ENCODE peak calls at places on chromosome 20, in four cellular contexts. One of them, this sample, is unnamed.

GRCh38 chr20:39082686-39083085 is 120.5 kb downstream of the DHX35 start:
- DNase-seq in amniotic epithelial cell: no peak
- DNase-seq in NCI-H1694: no peak
- DNase-seq in HuH-7: no peak
- DNase-seq in this sample: no peak

GRCh38 chr20:35953411-35954199 is 697 bp downstream of the SCAND1 start:
- DNase-seq in HuH-7: peak
- DNase-seq in NCI-H1694: no peak
- DNase-seq in amniotic epithelial cell: peak
- DNase-seq in this sample: no peak

GRCh38 chr20:19850190-19850533 is 92.1 kb downstream of the RIN2 start:
- DNase-seq in HuH-7: no peak
- DNase-seq in amniotic epithelial cell: peak
- DNase-seq in NCI-H1694: no peak
- DNase-seq in this sample: no peak

GRCh38 chr20:11676618-11677289 is 240.9 kb upstream of the BTBD3 start:
- DNase-seq in NCI-H1694: no peak
- DNase-seq in amniotic epithelial cell: peak
- DNase-seq in HuH-7: peak
- DNase-seq in this sample: no peak

GRCh38 chr20:25984933-25985332 is 288.3 kb upstream of the ZNF337 start:
- DNase-seq in amniotic epithelial cell: peak
- DNase-seq in HuH-7: no peak
- DNase-seq in NCI-H1694: no peak
- DNase-seq in this sample: peak

GRCh38 chr20:45959126-45959525 is 12.9 kb downstream of the ZNF335 start:
- DNase-seq in NCI-H1694: no peak
- DNase-seq in HuH-7: no peak
- DNase-seq in amniotic epithelial cell: no peak
- DNase-seq in this sample: no peak

GRCh38 chr20:19962958-19963357 is 54.2 kb upstream of the NAA20 start:
- DNase-seq in amniotic epithelial cell: no peak
- DNase-seq in HuH-7: no peak
- DNase-seq in NCI-H1694: no peak
- DNase-seq in this sample: no peak

GRCh38 chr20:50613438-50614169 is 77.7 kb downstream of the RIPOR3 start:
- DNase-seq in amniotic epithelial cell: no peak
- DNase-seq in HuH-7: no peak
- DNase-seq in NCI-H1694: no peak
- DNase-seq in this sample: no peak

GRCh38 chr20:34316191-34316814 is 13.1 kb upstream of the AHCY start:
- DNase-seq in HuH-7: no peak
- DNase-seq in amniotic epithelial cell: peak
- DNase-seq in NCI-H1694: no peak
- DNase-seq in this sample: no peak

GRCh38 chr20:1327241-1327653 is 1.7 kb downstream of the SDCBP2 start:
- DNase-seq in HuH-7: no peak
- DNase-seq in amniotic epithelial cell: peak
- DNase-seq in NCI-H1694: no peak
- DNase-seq in this sample: peak

GRCh38 chr20:50561379-50562078 is 51.3 kb downstream of the PTPN1 start:
- DNase-seq in HuH-7: no peak
- DNase-seq in amniotic epithelial cell: peak
- DNase-seq in NCI-H1694: no peak
- DNase-seq in this sample: peak

GRCh38 chr20:33668087-33668790 is 1.5 kb downstream of the ACTL10 start:
- DNase-seq in HuH-7: peak
- DNase-seq in amniotic epithelial cell: no peak
- DNase-seq in NCI-H1694: no peak
- DNase-seq in this sample: no peak

GRCh38 chr20:32333181-32333987 is 24.7 kb upstream of the ASXL1 start:
- DNase-seq in NCI-H1694: no peak
- DNase-seq in amniotic epithelial cell: peak
- DNase-seq in HuH-7: no peak
- DNase-seq in this sample: no peak

GRCh38 chr20:45037050-45037449 is 63.9 kb downstream of the KCNS1 start:
- DNase-seq in amniotic epithelial cell: peak
- DNase-seq in HuH-7: no peak
- DNase-seq in NCI-H1694: no peak
- DNase-seq in this sample: no peak

GRCh38 chr20:8196096-8196495 is 64.0 kb downstream of the PLCB1 start:
- DNase-seq in HuH-7: no peak
- DNase-seq in amniotic epithelial cell: no peak
- DNase-seq in NCI-H1694: no peak
- DNase-seq in this sample: no peak

GRCh38 chr20:57265649-57266250 is 691 bp downstream of the BMP7 start:
- DNase-seq in NCI-H1694: no peak
- DNase-seq in amniotic epithelial cell: no peak
- DNase-seq in HuH-7: no peak
- DNase-seq in this sample: no peak

GRCh38 chr20:3414122-3414521 is 6.7 kb upstream of the DNAAF9 start:
- DNase-seq in amniotic epithelial cell: no peak
- DNase-seq in HuH-7: no peak
- DNase-seq in NCI-H1694: no peak
- DNase-seq in this sample: no peak

GRCh38 chr20:9903048-9903651 is 64.3 kb upstream of the PAK5 start:
- DNase-seq in HuH-7: no peak
- DNase-seq in NCI-H1694: no peak
- DNase-seq in amniotic epithelial cell: no peak
- DNase-seq in this sample: no peak

GRCh38 chr20:45305262-45305661 is 1.4 kb upstream of the RBPJL start:
- DNase-seq in NCI-H1694: no peak
- DNase-seq in HuH-7: no peak
- DNase-seq in amniotic epithelial cell: no peak
- DNase-seq in this sample: no peak

GRCh38 chr20:36121981-36122930 is 32.3 kb upstream of the EPB41L1 start:
- DNase-seq in amniotic epithelial cell: no peak
- DNase-seq in HuH-7: no peak
- DNase-seq in NCI-H1694: no peak
- DNase-seq in this sample: no peak

GRCh38 chr20:49482173-49482572 is 295 bp downstream of the KCNB1 start:
- DNase-seq in NCI-H1694: no peak
- DNase-seq in amniotic epithelial cell: no peak
- DNase-seq in HuH-7: no peak
- DNase-seq in this sample: no peak

GRCh38 chr20:4699216-4699615 is 22.5 kb upstream of the PRND start:
- DNase-seq in HuH-7: no peak
- DNase-seq in NCI-H1694: no peak
- DNase-seq in amniotic epithelial cell: no peak
- DNase-seq in this sample: no peak

GRCh38 chr20:8309638-8310037 is 177.6 kb downstream of the PLCB1 start:
- DNase-seq in amniotic epithelial cell: peak
- DNase-seq in HuH-7: no peak
- DNase-seq in NCI-H1694: no peak
- DNase-seq in this sample: no peak

GRCh38 chr20:3550857-3551256 is 80.0 kb downstream of the ATRN start:
- DNase-seq in HuH-7: no peak
- DNase-seq in NCI-H1694: no peak
- DNase-seq in amniotic epithelial cell: no peak
- DNase-seq in this sample: no peak

GRCh38 chr20:2382833-2383232 is 2.1 kb downstream of the TGM6 start:
- DNase-seq in HuH-7: no peak
- DNase-seq in NCI-H1694: no peak
- DNase-seq in amniotic epithelial cell: no peak
- DNase-seq in this sample: no peak